ENCODE peak calls at places on chromosomes 2 and 18, in six cellular contexts. P is GM12891, N is K562, C is HepG2, E is H1, T is GM12878. G is an unnamed sample.
A peak's percentile ranks its signal among the peaks of the same experiment; 100 is the strongest.

GRCh38 chr2:69138247-69138754 is 125.3 kb downstream of the ANTXR1 start:
- DNase-seq in P (no peak), N (no peak), C (no peak), E (no peak), T (no peak), G (no peak)

GRCh38 chr2:76641506-76641905 is 880.7 kb downstream of the LRRTM4 start:
- DNase-seq in P (no peak), N (no peak), C (no peak), E (no peak), T (no peak), G (no peak)

GRCh38 chr2:109331864-109332848 is 203.2 kb downstream of the SH3RF3 start:
- DNase-seq in P (no peak), N (no peak), C (peak; percentile 21), E (no peak), T (no peak), G (no peak)

GRCh38 chr2:232103140-232103737 is 141.7 kb downstream of the DIS3L2 start:
- DNase-seq in P (no peak), N (no peak), C (no peak), E (no peak), T (no peak), G (no peak)

GRCh38 chr2:68774569-68775271 is 40.1 kb downstream of the ARHGAP25 start:
- DNase-seq in P (peak; percentile 56), N (peak; percentile 70), C (no peak), E (no peak), T (peak; percentile 54), G (peak; percentile 67)

GRCh38 chr18:47150824-47151366 is 595 bp upstream of the HDHD2 start:
- DNase-seq in P (no peak), N (peak; percentile 13), C (peak; percentile 3), E (no peak), T (no peak), G (no peak)

GRCh38 chr2:237291138-237291792 is 122.7 kb downstream of the COL6A3 start:
- DNase-seq in P (no peak), N (peak; percentile 14), C (peak; percentile 63), E (no peak), T (no peak), G (no peak)

GRCh38 chr2:120177011-120177621 is 46.1 kb downstream of the TMEM185B start:
- DNase-seq in P (peak; percentile 48), N (peak; percentile 57), C (no peak), E (no peak), T (peak; percentile 84), G (peak; percentile 56)

GRCh38 chr18:5309888-5310470 is 14.5 kb upstream of the ZBTB14 start:
- DNase-seq in P (peak; percentile 10), N (no peak), C (no peak), E (no peak), T (peak; percentile 48), G (peak; percentile 18)

GRCh38 chr2:118923371-118923770 is 18.6 kb upstream of the MARCO start:
- DNase-seq in P (no peak), N (no peak), C (peak; percentile 16), E (no peak), T (no peak), G (no peak)

GRCh38 chr2:9991829-9992273 is 40.4 kb downstream of the GRHL1 start:
- DNase-seq in P (no peak), N (no peak), C (no peak), E (no peak), T (no peak), G (no peak)

GRCh38 chr2:134718956-134719814 is at the start of gene TMEM163:
- DNase-seq in P (peak; percentile 71), N (peak; percentile 20), C (no peak), E (peak; percentile 66), T (no peak), G (peak; percentile 41)

GRCh38 chr2:210198326-210198725 is 26.9 kb downstream of the ACADL start:
- DNase-seq in P (no peak), N (no peak), C (no peak), E (no peak), T (no peak), G (no peak)

GRCh38 chr2:155100261-155100660 is 401.8 kb downstream of the KCNJ3 start:
- DNase-seq in P (no peak), N (no peak), C (no peak), E (no peak), T (no peak), G (no peak)

GRCh38 chr2:149290662-149291061 is 39.7 kb upstream of the LYPD6 start:
- DNase-seq in P (no peak), N (no peak), C (no peak), E (no peak), T (no peak), G (no peak)

GRCh38 chr2:135004005-135004746 is 43.1 kb downstream of the MAP3K19 start:
- DNase-seq in P (peak; percentile 54), N (peak; percentile 81), C (peak; percentile 54), E (peak; percentile 85), T (peak; percentile 17), G (peak; percentile 53)

DNA sequence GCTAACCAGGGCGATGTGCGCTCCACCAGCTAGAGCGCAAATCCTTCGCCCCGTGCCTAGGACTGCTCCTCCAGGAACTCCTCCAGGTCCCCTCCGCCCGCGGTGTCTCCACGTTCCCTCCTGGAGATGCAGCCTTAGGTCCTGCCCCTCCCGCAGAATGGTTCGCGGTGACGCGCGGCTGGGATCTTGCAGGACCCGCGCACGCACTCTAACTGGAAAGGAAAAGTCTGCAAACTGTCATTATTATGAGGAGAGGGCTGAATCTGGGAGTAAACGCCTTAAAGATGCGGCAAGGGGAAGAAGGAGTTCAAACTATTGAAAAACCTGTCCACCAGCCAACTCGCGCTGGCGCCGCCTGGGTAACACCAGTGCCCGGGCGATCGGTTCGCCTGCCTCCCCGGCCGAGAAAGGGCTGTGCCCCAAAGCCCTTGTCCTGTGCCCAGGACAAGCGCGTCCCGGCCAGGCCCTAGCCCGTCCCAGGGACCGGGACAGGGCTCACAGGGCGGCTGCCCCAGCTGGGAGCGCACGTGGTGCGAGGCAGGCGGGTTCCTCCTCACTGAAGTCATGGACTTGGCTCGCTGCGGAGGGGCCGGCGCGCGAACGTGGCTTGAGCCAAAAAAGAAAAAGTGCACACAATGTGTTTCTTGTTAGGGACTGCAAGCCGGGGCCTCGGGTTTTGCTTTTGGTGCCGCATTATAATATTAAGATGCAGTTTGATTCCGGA is 5.5 kb upstream of the ID2 start:
- DNase-seq in P (no peak), N (no peak), C (no peak), E (peak; percentile 69), T (no peak), G (no peak)
- TF ChIP-seq POLR2AphosphoS5 in P (no peak), N (no peak), C (no peak), E (no peak), T (no peak), G (no peak)

GRCh38 chr2:4219121-4219520 is 515.7 kb downstream of the DCDC2C start:
- DNase-seq in P (no peak), N (no peak), C (no peak), E (no peak), T (no peak), G (no peak)

GRCh38 chr2:4217737-4218136 is 514.4 kb downstream of the DCDC2C start:
- DNase-seq in P (no peak), N (no peak), C (no peak), E (no peak), T (no peak), G (no peak)

GRCh38 chr2:4221845-4222244 is 518.5 kb downstream of the DCDC2C start:
- DNase-seq in P (no peak), N (no peak), C (no peak), E (no peak), T (no peak), G (no peak)

GRCh38 chr2:4221434-4221833 is 518.1 kb downstream of the DCDC2C start:
- DNase-seq in P (no peak), N (no peak), C (no peak), E (no peak), T (no peak), G (no peak)

DNA sequence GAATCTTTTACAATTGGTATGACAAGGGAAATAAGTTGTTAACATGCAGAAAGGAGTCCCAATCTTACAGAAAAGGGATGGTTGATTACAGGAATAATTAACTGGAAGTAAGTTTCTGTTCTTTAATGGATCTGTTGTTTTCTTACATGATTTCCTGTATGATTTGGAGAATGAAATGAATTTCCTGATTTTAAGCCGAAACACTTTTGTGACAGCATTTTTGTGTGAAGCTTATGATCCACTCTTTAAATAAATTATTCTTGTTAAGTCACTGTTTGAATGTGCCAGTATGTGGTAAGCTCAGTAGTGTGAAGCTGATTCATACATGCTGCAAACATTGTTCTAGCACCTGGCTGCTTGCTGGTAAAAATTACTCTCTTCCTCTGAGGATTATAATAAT is 516.2 kb downstream of the DCDC2C start:
- DNase-seq in P (no peak), N (no peak), C (no peak), E (no peak), T (no peak), G (no peak)
- TF ChIP-seq TAF1 in P (no peak), N (no peak), C (no peak), E (no peak), T (no peak), G (no peak)

GRCh38 chr18:42706618-42707017 is 408.9 kb downstream of the RIT2 start:
- DNase-seq in P (no peak), N (no peak), C (no peak), E (no peak), T (no peak), G (no peak)
- TF ChIP-seq POLR2A in P (no peak), N (no peak), C (no peak), E (no peak), T (no peak), G (no peak)

GRCh38 chr2:158457092-158457825 is 507 bp downstream of the PKP4 start:
- DNase-seq in P (peak; percentile 30), N (peak; percentile 68), C (peak; percentile 40), E (peak; percentile 86), T (no peak), G (peak; percentile 21)
- TF ChIP-seq POLR2AphosphoS5 in P (no peak), N (no peak), C (no peak), E (peak; percentile 64), T (no peak), G (no peak)

DNA sequence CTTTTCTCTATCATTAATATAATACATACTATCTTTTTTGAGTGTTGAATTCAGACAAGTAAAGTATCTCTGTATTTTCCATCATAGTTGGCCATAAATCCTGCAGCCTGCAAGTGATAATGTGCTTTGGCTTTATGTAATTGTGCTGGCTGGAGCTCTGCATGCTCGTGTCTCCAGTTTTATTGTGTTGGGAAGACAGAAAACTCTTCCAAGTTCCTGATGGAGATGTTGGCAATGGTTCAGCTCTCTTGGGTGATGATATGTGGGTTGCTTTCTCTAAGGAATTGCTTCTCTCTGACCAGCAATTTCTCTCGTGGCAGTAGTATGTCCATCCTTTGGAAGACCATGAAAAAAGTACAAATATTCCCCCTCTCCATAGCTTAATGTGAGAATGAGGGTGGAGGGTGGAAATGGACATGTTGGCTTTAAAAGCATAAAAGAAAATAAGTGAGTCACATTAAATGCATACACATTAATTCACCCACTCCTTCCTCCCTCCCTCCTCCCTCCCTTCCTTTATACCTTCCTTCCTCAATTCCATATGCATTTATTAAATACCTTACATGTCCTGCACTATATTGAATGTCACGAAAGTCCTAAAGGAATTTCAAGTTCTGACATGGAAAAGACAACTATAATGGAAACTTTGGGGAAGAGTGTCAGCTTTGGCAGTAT is 344.3 kb downstream of the MTX2 start:
- DNase-seq in P (no peak), N (no peak), C (no peak), E (no peak), T (no peak), G (no peak)
- TF ChIP-seq TAF1 in P (no peak), N (no peak), C (no peak), E (no peak), T (no peak), G (no peak)